ENCODE peak calls at places on chromosomes 6 and 20, in eight cellular contexts. Y is NCI-H2029; M is effector memory CD8-positive, alpha-beta T cell; O is skeletal muscle cell; I is glomerular endothelial cell; E is tibial nerve; D is endodermal cell; R is ACHN. P is an unnamed sample.
A peak's percentile ranks its signal among the peaks of the same experiment; 100 is the strongest.

GRCh38 chr20:41178904-41179432 is 41.6 kb downstream of the PLCG1 start:
- DNase-seq in Y (no peak), M (no peak), O (no peak), I (no peak), E (peak; percentile 14), D (peak; percentile 41), R (no peak), P (no peak)

GRCh38 chr20:43508604-43509040 is 1.1 kb downstream of the L3MBTL1 start:
- DNase-seq in Y (no peak), M (no peak), O (no peak), I (no peak), E (no peak), D (peak; percentile 93), R (no peak), P (no peak)

GRCh38 chr20:33516882-33517281 is 27.0 kb downstream of the CBFA2T2 start:
- DNase-seq in Y (no peak), M (no peak), O (no peak), I (no peak), E (no peak), D (no peak), R (peak; percentile 7), P (no peak)

GRCh38 chr6:124777834-124778233 is 184.4 kb upstream of the RNF217 start:
- DNase-seq in Y (no peak), M (no peak), O (no peak), I (no peak), E (no peak), D (no peak), R (no peak), P (no peak)

GRCh38 chr20:21741266-21741665 is 35.8 kb downstream of the PAX1 start:
- DNase-seq in Y (no peak), M (no peak), O (no peak), I (no peak), E (no peak), D (no peak), R (no peak), P (no peak)

GRCh38 chr6:84785676-84786075 is 21.3 kb upstream of the TBX18 start:
- DNase-seq in Y (no peak), M (no peak), O (no peak), I (no peak), E (no peak), D (no peak), R (no peak), P (no peak)

GRCh38 chr20:22794200-22794599 is 209.8 kb upstream of the FOXA2 start:
- DNase-seq in Y (peak; percentile 38), M (no peak), O (no peak), I (no peak), E (no peak), D (no peak), R (no peak), P (no peak)

GRCh38 chr6:111061493-111061892 is 25.8 kb upstream of the SLC16A10 start:
- DNase-seq in Y (no peak), M (no peak), O (peak; percentile 12), I (no peak), E (no peak), D (no peak), R (no peak), P (no peak)

GRCh38 chr6:107811591-107812218 is 12.4 kb downstream of the SCML4 start:
- DNase-seq in Y (no peak), M (no peak), O (no peak), I (no peak), E (no peak), D (peak; percentile 17), R (peak; percentile 13), P (no peak)

GRCh38 chr6:142892254-142893021 is 52.5 kb downstream of the HIVEP2 start:
- DNase-seq in Y (no peak), M (no peak), O (no peak), I (no peak), E (no peak), D (no peak), R (no peak), P (no peak)

GRCh38 chr6:25477006-25477590 is 174.9 kb upstream of the SCGN start:
- DNase-seq in Y (no peak), M (no peak), O (no peak), I (no peak), E (no peak), D (no peak), R (peak; percentile 32), P (no peak)

GRCh38 chr6:79224005-79224404 is 10.5 kb downstream of the HMGN3 start:
- DNase-seq in Y (no peak), M (no peak), O (no peak), I (no peak), E (no peak), D (no peak), R (no peak), P (no peak)

GRCh38 chr6:157667211-157668033 is 155.6 kb upstream of the SNX9 start:
- DNase-seq in Y (peak; percentile 57), M (peak; percentile 56), O (no peak), I (no peak), E (no peak), D (peak; percentile 87), R (peak; percentile 59), P (peak; percentile 28)

GRCh38 chr6:53461682-53462081 is 83.2 kb downstream of the GCLC start:
- DNase-seq in Y (no peak), M (no peak), O (no peak), I (no peak), E (no peak), D (no peak), R (no peak), P (no peak)

GRCh38 chr6:21383499-21384085 is 210.0 kb upstream of the SOX4 start:
- DNase-seq in Y (no peak), M (no peak), O (no peak), I (no peak), E (no peak), D (peak; percentile 46), R (no peak), P (no peak)

GRCh38 chr6:12064125-12064524 is 52.0 kb downstream of the HIVEP1 start:
- DNase-seq in Y (no peak), M (no peak), O (peak; percentile 48), I (no peak), E (no peak), D (no peak), R (no peak), P (no peak)

GRCh38 chr20:48831702-48832422 is 4.1 kb upstream of the PREX1 start:
- DNase-seq in Y (no peak), M (no peak), O (no peak), I (no peak), E (no peak), D (no peak), R (peak; percentile 25), P (peak; percentile 62)

GRCh38 chr6:473759-474453 is 82.4 kb downstream of the IRF4 start:
- DNase-seq in Y (no peak), M (no peak), O (no peak), I (no peak), E (no peak), D (peak; percentile 62), R (no peak), P (no peak)

GRCh38 chr6:134434019-134434949 is 116.4 kb upstream of the SGK1 start:
- DNase-seq in Y (no peak), M (no peak), O (no peak), I (no peak), E (no peak), D (no peak), R (no peak), P (no peak)

GRCh38 chr6:83403191-83403590 is 27.7 kb downstream of the ME1 start:
- DNase-seq in Y (no peak), M (no peak), O (no peak), I (no peak), E (no peak), D (no peak), R (no peak), P (no peak)

GRCh38 chr20:57316795-57317201 is 12.8 kb upstream of the SPO11 start:
- DNase-seq in Y (no peak), M (no peak), O (no peak), I (no peak), E (no peak), D (peak; percentile 27), R (no peak), P (no peak)

P was measured in fibroblast of the conjunctiva.